ENCODE peak calls at places on chromosomes 1 and 21, in eight cellular contexts. R, E, J, V, S, I, D and N are unnamed samples.

GRCh38 chr1:172821609-172822274 is 162.8 kb downstream of the FASLG start:
- DNase-seq in R (no peak), E (peak; percentile 82), J (peak; percentile 37), V (no peak), S (no peak), I (peak; percentile 23), D (no peak), N (peak; percentile 30)

GRCh38 chr1:159896086-159896930 is 3.7 kb downstream of the CFAP45 start:
- DNase-seq in R (no peak), E (no peak), J (peak; percentile 85), V (no peak), S (no peak), I (no peak), D (no peak), N (no peak)

GRCh38 chr1:78383923-78384322 is 106.9 kb upstream of the PTGFR start:
- DNase-seq in R (no peak), E (no peak), J (no peak), V (no peak), S (no peak), I (no peak), D (no peak), N (no peak)

GRCh38 chr1:34781071-34781843 is at the start of gene GJB3:
- DNase-seq in R (peak; percentile 70), E (peak; percentile 15), J (peak; percentile 91), V (no peak), S (peak; percentile 71), I (peak; percentile 66), D (no peak), N (peak; percentile 46)

GRCh38 chr1:98422821-98423220 is 238.7 kb upstream of the SNX7 start:
- DNase-seq in R (no peak), E (peak; percentile 64), J (no peak), V (no peak), S (no peak), I (no peak), D (no peak), N (no peak)

GRCh38 chr1:241749924-241750695 is 97.9 kb upstream of the EXO1 start:
- DNase-seq in R (peak; percentile 22), E (no peak), J (peak; percentile 54), V (no peak), S (no peak), I (no peak), D (no peak), N (no peak)

GRCh38 chr1:45446530-45446929 is 44.4 kb downstream of the TESK2 start:
- DNase-seq in R (no peak), E (no peak), J (no peak), V (no peak), S (no peak), I (no peak), D (no peak), N (no peak)

GRCh38 chr1:160579216-160579701 is at the start of gene CD84:
- DNase-seq in R (no peak), E (no peak), J (no peak), V (no peak), S (no peak), I (no peak), D (no peak), N (no peak)

GRCh38 chr1:226541231-226541630 is 7.3 kb upstream of the STUM start:
- DNase-seq in R (no peak), E (no peak), J (peak; percentile 74), V (no peak), S (no peak), I (no peak), D (no peak), N (no peak)
- H3K27ac ChIP-seq in R (no peak overlapping the region), E (no peak overlapping the region), J (no peak overlapping the region), V (no peak overlapping the region), S (no peak overlapping the region), I (no peak overlapping the region), D (no peak overlapping the region), N (no peak overlapping the region)

GRCh38 chr1:167683226-167683625 is 38.6 kb upstream of the MPZL1 start:
- DNase-seq in R (no peak), E (no peak), J (no peak), V (no peak), S (no peak), I (peak; percentile 34), D (no peak), N (no peak)

GRCh38 chr1:167685844-167686243 is 35.9 kb upstream of the MPZL1 start:
- DNase-seq in R (no peak), E (no peak), J (no peak), V (no peak), S (no peak), I (no peak), D (no peak), N (no peak)

GRCh38 chr1:167681497-167682102 is 40.2 kb upstream of the MPZL1 start:
- DNase-seq in R (no peak), E (no peak), J (no peak), V (no peak), S (no peak), I (no peak), D (no peak), N (no peak)

GRCh38 chr1:167681024-167681423 is 40.8 kb upstream of the MPZL1 start:
- DNase-seq in R (no peak), E (no peak), J (no peak), V (no peak), S (no peak), I (no peak), D (no peak), N (no peak)

DNA sequence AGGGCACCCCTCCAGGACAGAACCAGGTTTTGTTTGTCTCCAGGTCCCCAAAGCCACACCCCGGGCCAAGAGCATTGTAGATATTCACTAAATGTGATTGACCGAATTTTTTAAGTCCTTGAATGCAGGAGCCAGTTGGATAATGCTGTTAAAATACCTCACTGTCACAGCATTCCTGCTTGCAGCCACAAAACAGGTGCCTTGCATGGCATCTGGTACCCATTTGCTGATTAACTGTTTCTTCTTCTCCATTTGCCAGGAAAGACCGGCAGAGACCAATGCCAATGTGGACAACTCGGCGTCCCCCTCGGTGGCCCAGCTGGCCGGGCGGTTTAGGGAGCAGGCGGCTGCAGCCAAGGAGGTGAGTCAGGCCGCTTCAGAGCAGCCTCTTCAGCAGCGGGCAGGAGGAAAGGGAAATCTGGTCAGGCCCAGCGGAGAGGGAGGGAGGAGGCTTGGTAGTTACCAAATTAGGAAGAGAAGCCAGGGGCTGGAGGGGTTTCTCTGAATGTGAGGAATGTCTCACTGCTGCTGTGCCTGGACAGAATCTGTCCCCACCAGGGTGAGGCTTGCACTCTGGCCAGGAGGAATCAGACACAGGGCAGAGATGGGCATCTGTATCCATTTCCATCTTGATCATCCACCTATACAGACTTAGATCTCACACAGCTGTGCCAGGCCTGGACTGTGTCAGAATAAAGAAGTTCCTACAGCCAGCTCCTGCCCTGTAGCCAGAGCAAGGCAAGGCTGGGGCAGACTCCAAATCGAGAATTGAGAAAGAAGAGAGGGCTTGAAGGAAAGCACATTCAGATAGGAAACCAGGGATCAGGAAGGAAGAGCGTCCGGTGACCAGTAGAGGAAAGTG is 37.9 kb upstream of the MPZL1 start:
- DNase-seq in R (no peak), E (peak; percentile 70), J (no peak), V (peak; percentile 42), S (peak; percentile 74), I (peak; percentile 69), D (no peak), N (peak; percentile 20)
- H2AFZ ChIP-seq in R (no peak overlapping the region), E (no peak overlapping the region), J (no peak overlapping the region), V (peak overlapping the region; percentile 71), S (peak overlapping the region; percentile 80), I (peak overlapping the region; percentile 82), D (no peak overlapping the region), N (no peak overlapping the region)

GRCh38 chr21:28089599-28090421 is 902.9 kb downstream of the LTN1 start:
- DNase-seq in R (peak; percentile 65), E (no peak), J (no peak), V (no peak), S (peak; percentile 7), I (no peak), D (no peak), N (peak; percentile 52)

GRCh38 chr21:28090546-28090945 is 902.1 kb downstream of the LTN1 start:
- DNase-seq in R (no peak), E (no peak), J (no peak), V (no peak), S (no peak), I (no peak), D (no peak), N (no peak)

GRCh38 chr21:28084951-28085350 is 907.7 kb downstream of the LTN1 start:
- DNase-seq in R (no peak), E (no peak), J (no peak), V (no peak), S (no peak), I (no peak), D (no peak), N (no peak)

GRCh38 chr21:28083350-28083749 is 909.3 kb downstream of the LTN1 start:
- DNase-seq in R (no peak), E (no peak), J (no peak), V (no peak), S (peak; percentile 34), I (no peak), D (no peak), N (no peak)

DNA sequence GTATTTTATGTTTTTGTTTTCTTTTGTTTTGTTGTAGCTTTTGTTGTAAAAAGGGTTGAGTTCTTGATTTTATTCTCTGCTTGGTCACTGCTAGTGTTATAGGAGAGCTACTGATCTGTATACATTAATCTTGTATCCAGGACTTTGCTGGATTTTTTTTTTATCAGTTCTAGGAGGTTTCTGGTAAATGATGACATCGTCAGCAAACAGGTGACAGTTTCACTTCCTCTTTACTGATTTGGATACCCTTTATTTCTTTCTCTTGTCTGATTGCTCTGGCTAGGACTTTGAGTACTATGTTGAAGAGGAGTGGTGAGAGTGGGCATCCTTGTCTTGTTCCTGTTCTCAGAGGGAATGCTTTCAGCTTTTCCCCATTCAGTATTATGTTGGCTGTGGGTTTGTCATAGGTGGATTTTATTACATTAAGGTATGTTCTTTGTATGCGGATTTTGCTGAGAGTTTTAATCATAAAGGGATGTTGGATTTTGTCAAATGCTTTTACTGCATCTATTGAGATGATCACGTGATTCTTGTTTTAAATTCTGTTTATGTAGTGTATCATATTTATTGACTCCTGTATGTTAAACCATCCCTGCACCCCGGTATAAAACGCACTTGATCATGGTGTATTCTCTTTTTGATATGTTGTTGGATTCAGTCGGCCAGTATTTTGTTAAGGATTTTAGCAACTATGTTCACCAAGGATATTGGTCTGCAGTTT is 905.7 kb downstream of the LTN1 start:
- DNase-seq in R (no peak), E (no peak), J (no peak), V (no peak), S (no peak), I (no peak), D (no peak), N (no peak)
- H3K27ac ChIP-seq in R (no peak overlapping the region), E (no peak overlapping the region), J (no peak overlapping the region), V (no peak overlapping the region), S (no peak overlapping the region), I (no peak overlapping the region), D (no peak overlapping the region), N (no peak overlapping the region)

GRCh38 chr1:113812661-113813135 is 422 bp upstream of the RSBN1 start:
- DNase-seq in R (no peak), E (no peak), J (peak; percentile 42), V (no peak), S (peak; percentile 63), I (no peak), D (no peak), N (peak; percentile 18)

GRCh38 chr1:113809651-113810602 is 2.3 kb downstream of the RSBN1 start:
- DNase-seq in R (no peak), E (peak; percentile 51), J (peak; percentile 58), V (no peak), S (no peak), I (no peak), D (no peak), N (peak; percentile 72)

GRCh38 chr1:113813218-113813617 is 942 bp upstream of the RSBN1 start:
- DNase-seq in R (no peak), E (no peak), J (no peak), V (no peak), S (no peak), I (no peak), D (no peak), N (no peak)

GRCh38 chr1:113811888-113812660 is at the start of gene RSBN1:
- DNase-seq in R (peak; percentile 98), E (peak; percentile 100), J (peak; percentile 94), V (peak; percentile 98), S (peak; percentile 100), I (peak; percentile 100), D (peak; percentile 81), N (peak; percentile 99)

GRCh38 chr1:113811353-113811887 is 856 bp downstream of the RSBN1 start:
- DNase-seq in R (no peak), E (peak; percentile 39), J (peak; percentile 80), V (peak; percentile 44), S (peak; percentile 57), I (peak; percentile 51), D (no peak), N (peak; percentile 66)
- H2AFZ ChIP-seq in R (peak overlapping the region; percentile 85), E (peak overlapping the region; percentile 70), J (peak overlapping the region; percentile 93), V (peak overlapping the region; percentile 95), S (peak overlapping the region; percentile 66), I (peak overlapping the region; percentile 90), D (peak overlapping the region; percentile 61), N (peak overlapping the region; percentile 22)